ENCODE peak calls at places on chromosome 13, in five cellular contexts. One of them, this sample, is unnamed.

GRCh38 chr13:49418206-49418605 is 25.7 kb downstream of the CAB39L start:
- DNase-seq in activated CD4-positive, alpha-beta T cell treated with anti-CD3 and anti-CD28 coated beads for 24 hours: no peak
- DNase-seq in ureter: no peak
- DNase-seq in adrenal gland: no peak
- DNase-seq in MCF 10A: no peak
- DNase-seq in this sample: no peak

GRCh38 chr13:25528266-25528665 is 156.5 kb downstream of the ATP8A2 start:
- DNase-seq in adrenal gland: no peak
- DNase-seq in ureter: no peak
- DNase-seq in activated CD4-positive, alpha-beta T cell treated with anti-CD3 and anti-CD28 coated beads for 24 hours: no peak
- DNase-seq in MCF 10A: no peak
- DNase-seq in this sample: no peak

GRCh38 chr13:37386276-37386675 is 212.3 kb downstream of the POSTN start:
- DNase-seq in ureter: no peak
- DNase-seq in activated CD4-positive, alpha-beta T cell treated with anti-CD3 and anti-CD28 coated beads for 24 hours: no peak
- DNase-seq in adrenal gland: no peak
- DNase-seq in MCF 10A: no peak
- DNase-seq in this sample: no peak

GRCh38 chr13:62129000-62129551 is 713.4 kb upstream of the PCDH20 start:
- DNase-seq in ureter: no peak
- DNase-seq in adrenal gland: no peak
- DNase-seq in MCF 10A: no peak
- DNase-seq in activated CD4-positive, alpha-beta T cell treated with anti-CD3 and anti-CD28 coated beads for 24 hours: no peak
- DNase-seq in this sample: no peak

GRCh38 chr13:95027638-95028037 is 273.6 kb downstream of the ABCC4 start:
- DNase-seq in adrenal gland: no peak
- DNase-seq in ureter: no peak
- DNase-seq in activated CD4-positive, alpha-beta T cell treated with anti-CD3 and anti-CD28 coated beads for 24 hours: no peak
- DNase-seq in MCF 10A: no peak
- DNase-seq in this sample: no peak

GRCh38 chr13:99009987-99010551 is 32.2 kb upstream of the DOCK9 start:
- DNase-seq in activated CD4-positive, alpha-beta T cell treated with anti-CD3 and anti-CD28 coated beads for 24 hours: no peak
- DNase-seq in MCF 10A: no peak
- DNase-seq in ureter: no peak
- DNase-seq in adrenal gland: no peak
- DNase-seq in this sample: no peak

GRCh38 chr13:83281666-83282065 is 600.6 kb downstream of the SLITRK1 start:
- DNase-seq in ureter: no peak
- DNase-seq in MCF 10A: no peak
- DNase-seq in activated CD4-positive, alpha-beta T cell treated with anti-CD3 and anti-CD28 coated beads for 24 hours: no peak
- DNase-seq in adrenal gland: no peak
- DNase-seq in this sample: no peak

GRCh38 chr13:113801289-113801961 is 42.4 kb downstream of the TMEM255B start:
- DNase-seq in ureter: no peak
- DNase-seq in adrenal gland: no peak
- DNase-seq in activated CD4-positive, alpha-beta T cell treated with anti-CD3 and anti-CD28 coated beads for 24 hours: no peak
- DNase-seq in MCF 10A: no peak
- DNase-seq in this sample: no peak

GRCh38 chr13:30708541-30708940 is 26.8 kb upstream of the ALOX5AP start:
- DNase-seq in MCF 10A: no peak
- DNase-seq in ureter: peak
- DNase-seq in activated CD4-positive, alpha-beta T cell treated with anti-CD3 and anti-CD28 coated beads for 24 hours: no peak
- DNase-seq in adrenal gland: no peak
- DNase-seq in this sample: no peak

GRCh38 chr13:46668302-46668720 is 115.3 kb downstream of the LRCH1 start:
- DNase-seq in activated CD4-positive, alpha-beta T cell treated with anti-CD3 and anti-CD28 coated beads for 24 hours: no peak
- DNase-seq in MCF 10A: peak
- DNase-seq in adrenal gland: peak
- DNase-seq in ureter: no peak
- DNase-seq in this sample: no peak